ENCODE peak calls at places on chromosomes 13 and 19, in ten cellular contexts. P is stomach; H is cardiac muscle cell; Z is lower lobe of right lung; G is H9; X is upper lobe of right lung; C is CD8-positive, alpha-beta T cell; A is upper lobe of left lung; M is PC-9; N is adrenal gland. O is an unnamed sample.

GRCh38 chr13:110226051-110226562 is 80.8 kb downstream of the COL4A1 start:
- DNase-seq in P (no peak), H (no peak), Z (no peak), G (no peak), X (no peak), C (no peak), A (no peak), M (peak; percentile 94), N (no peak), O (no peak)

GRCh38 chr19:53865918-53866696 is 1.6 kb upstream of the MYADM start:
- DNase-seq in P (peak; percentile 71), H (peak; percentile 90), Z (peak; percentile 85), G (peak; percentile 78), X (peak; percentile 82), C (peak; percentile 65), A (peak; percentile 72), M (peak; percentile 74), N (peak; percentile 48), O (peak; percentile 88)

GRCh38 chr13:113802761-113803160 is 43.7 kb downstream of the TMEM255B start:
- DNase-seq in P (no peak), H (no peak), Z (no peak), G (no peak), X (peak; percentile 62), C (no peak), A (no peak), M (no peak), N (no peak), O (no peak)

GRCh38 chr19:49489601-49490167 is 2.3 kb downstream of the RPL13A start:
- DNase-seq in P (no peak), H (no peak), Z (no peak), G (peak; percentile 49), X (no peak), C (peak; percentile 38), A (no peak), M (no peak), N (peak; percentile 49), O (no peak)

GRCh38 chr13:45847554-45848224 is 3.9 kb downstream of the SIAH3 start:
- DNase-seq in P (peak; percentile 26), H (peak; percentile 60), Z (no peak), G (peak; percentile 35), X (no peak), C (peak; percentile 72), A (peak; percentile 49), M (no peak), N (peak; percentile 31), O (no peak)

GRCh38 chr13:108213946-108214345 is 1.4 kb downstream of the LIG4 start:
- DNase-seq in P (no peak), H (no peak), Z (no peak), G (no peak), X (no peak), C (no peak), A (no peak), M (no peak), N (no peak), O (no peak)

GRCh38 chr13:113075711-113076110 is 29.9 kb upstream of the F7 start:
- DNase-seq in P (no peak), H (no peak), Z (peak; percentile 31), G (no peak), X (no peak), C (no peak), A (no peak), M (no peak), N (no peak), O (no peak)

GRCh38 chr13:21638319-21639282 is 32.3 kb upstream of the FGF9 start:
- DNase-seq in P (no peak), H (peak; percentile 37), Z (no peak), G (no peak), X (no peak), C (no peak), A (no peak), M (no peak), N (peak; percentile 14), O (no peak)

GRCh38 chr19:4375620-4376228 is 24.6 kb downstream of the SH3GL1 start:
- DNase-seq in P (no peak), H (no peak), Z (no peak), G (no peak), X (no peak), C (no peak), A (no peak), M (peak; percentile 72), N (peak; percentile 29), O (no peak)

GRCh38 chr19:31314849-31315620 is 34.2 kb downstream of the TSHZ3 start:
- DNase-seq in P (no peak), H (no peak), Z (no peak), G (no peak), X (no peak), C (no peak), A (no peak), M (no peak), N (no peak), O (no peak)

GRCh38 chr13:98481511-98481951 is 95.4 kb downstream of the STK24 start:
- DNase-seq in P (no peak), H (no peak), Z (no peak), G (no peak), X (no peak), C (no peak), A (no peak), M (no peak), N (no peak), O (no peak)

GRCh38 chr19:1151037-1151716 is 22.9 kb downstream of the SBNO2 start:
- DNase-seq in P (no peak), H (no peak), Z (no peak), G (no peak), X (no peak), C (no peak), A (no peak), M (no peak), N (peak; percentile 52), O (no peak)

GRCh38 chr13:64078025-64078424 is 2662.4 kb upstream of the PCDH20 start:
- DNase-seq in P (no peak), H (no peak), Z (no peak), G (no peak), X (no peak), C (no peak), A (no peak), M (peak; percentile 57), N (no peak), O (no peak)

GRCh38 chr13:44879452-44880058 is 109.7 kb downstream of the NUFIP1 start:
- DNase-seq in P (no peak), H (no peak), Z (no peak), G (no peak), X (no peak), C (no peak), A (peak; percentile 34), M (no peak), N (no peak), O (no peak)

GRCh38 chr19:10929402-10929794 is 787 bp downstream of the TIMM29 start:
- DNase-seq in P (no peak), H (no peak), Z (no peak), G (no peak), X (no peak), C (no peak), A (no peak), M (no peak), N (no peak), O (no peak)

GRCh38 chr13:27022571-27023311 is 148.9 kb downstream of the USP12 start:
- DNase-seq in P (peak; percentile 49), H (peak; percentile 48), Z (no peak), G (peak; percentile 10), X (no peak), C (no peak), A (peak; percentile 35), M (peak; percentile 91), N (no peak), O (no peak)

DNA sequence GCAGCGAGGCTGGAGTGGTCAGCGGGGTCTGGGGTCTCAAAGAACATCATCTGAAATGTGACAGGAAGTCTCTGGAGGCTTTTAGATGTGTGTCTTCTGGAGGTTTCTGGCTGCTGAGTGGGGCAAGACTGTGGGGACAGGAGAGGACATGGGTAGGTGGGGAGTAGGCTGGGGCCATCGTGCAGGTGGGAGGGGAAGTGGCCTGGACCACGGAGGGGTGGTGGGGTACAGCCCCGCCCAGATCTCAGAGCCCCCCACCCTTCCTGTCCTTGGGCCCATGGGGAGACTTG is 6.2 kb downstream of the AP1M1 start:
- DNase-seq in P (no peak), H (no peak), Z (no peak), G (no peak), X (no peak), C (no peak), A (no peak), M (no peak), N (no peak), O (no peak)
- H3K4me1 ChIP-seq in P (peaks cover 48% of the 10 kb centered on the region), H (no peaks in the 10 kb centered on the region), Z (peaks cover 19% of the 10 kb centered on the region), G (no peaks in the 10 kb centered on the region), X (peaks cover 14% of the 10 kb centered on the region), C (peaks cover 89% of the 10 kb centered on the region), A (peaks cover 21% of the 10 kb centered on the region), M (peaks cover 2% of the 10 kb centered on the region), N (peaks cover 10% of the 10 kb centered on the region), O (peaks cover 32% of the 10 kb centered on the region)

GRCh38 chr19:15199652-15200574 is 882 bp downstream of the NOTCH3 start:
- DNase-seq in P (no peak), H (peak; percentile 82), Z (no peak), G (peak; percentile 81), X (no peak), C (no peak), A (peak; percentile 42), M (no peak), N (no peak), O (no peak)
- H3K27ac ChIP-seq in P (peak overlapping the region; percentile 65), H (peak overlapping the region; percentile 19), Z (peak overlapping the region; percentile 58), G (no peak overlapping the region), X (peak overlapping the region; percentile 55), C (no peak overlapping the region), A (peak overlapping the region; percentile 67), M (peak overlapping the region; percentile 75), N (peak overlapping the region; percentile 20), O (peak overlapping the region; percentile 77)

DNA sequence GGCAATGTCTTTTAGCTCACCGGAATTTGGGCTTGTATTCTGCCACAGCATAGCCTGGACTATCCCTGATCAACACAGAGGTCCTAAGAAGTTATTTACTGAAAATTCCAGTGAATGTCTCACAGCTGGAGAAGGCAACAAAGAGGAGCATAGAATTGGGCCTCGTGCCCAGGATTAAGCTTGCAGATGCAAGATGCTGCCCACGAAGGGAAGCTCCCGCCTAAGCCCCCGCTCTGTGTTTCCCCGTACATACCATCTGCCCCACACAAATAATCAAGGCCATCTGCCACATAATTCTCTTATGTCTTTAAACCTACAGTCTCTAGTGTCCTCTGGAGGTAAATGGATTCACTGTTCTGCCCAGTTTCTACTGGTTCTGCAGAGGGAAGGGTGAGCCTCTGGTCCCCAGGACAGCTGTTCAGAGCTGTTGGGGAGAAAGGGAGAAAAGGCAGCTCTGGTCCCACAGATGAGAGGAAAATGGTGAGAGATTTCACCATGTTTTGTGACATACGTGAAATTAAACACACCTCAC is 7.4 kb upstream of the TPP2 start:
- DNase-seq in P (no peak), H (no peak), Z (no peak), G (no peak), X (no peak), C (no peak), A (no peak), M (no peak), N (no peak), O (no peak)
- TF ChIP-seq CTCF in P (no peak), H (no peak), Z (no peak), G (no peak), X (no peak), C (no peak), A (no peak), M (no peak), N (no peak), O (no peak)

DNA sequence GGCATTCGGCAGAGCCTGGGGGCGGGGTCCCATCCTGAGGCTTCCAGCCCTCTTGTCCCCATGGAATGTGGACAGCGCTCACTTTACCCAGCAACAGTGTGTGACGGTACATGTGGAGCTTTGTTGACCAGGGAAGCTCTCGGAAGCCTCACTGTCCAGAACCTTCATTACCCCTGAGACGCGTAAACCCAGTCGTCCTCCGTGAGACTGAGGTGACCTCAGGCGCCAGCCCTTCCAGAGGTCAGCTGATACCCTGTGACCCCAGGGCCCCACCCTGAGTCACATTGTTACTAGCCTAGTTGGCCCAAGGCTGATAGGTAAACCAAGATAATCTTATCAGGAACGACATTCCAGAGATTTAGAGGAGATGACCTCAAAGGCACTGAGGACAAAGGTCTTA is 10.2 kb upstream of the TMEM160 start:
- DNase-seq in P (no peak), H (peak; percentile 27), Z (no peak), G (no peak), X (no peak), C (no peak), A (no peak), M (no peak), N (no peak), O (no peak)
- H3K4me1 ChIP-seq in P (peaks cover 17% of the 10 kb centered on the region), H (no peaks in the 10 kb centered on the region), Z (no peaks in the 10 kb centered on the region), G (no peaks in the 10 kb centered on the region), X (no peaks in the 10 kb centered on the region), C (no peaks in the 10 kb centered on the region), A (no peaks in the 10 kb centered on the region), M (peaks cover 5% of the 10 kb centered on the region), N (no peaks in the 10 kb centered on the region), O (no peaks in the 10 kb centered on the region)

O was measured in heart right ventricle.